ENCODE peak calls at places on chromosomes 16 and 17, in nine cellular contexts. Z is mucosa of descending colon; F is brain microvascular endothelial cell; P is breast epithelium; Y is CD8-positive, alpha-beta memory T cell; U is neuronal stem cell; M is neural progenitor cell; O is epithelial cell of esophagus; S is heart right ventricle. T is an unnamed sample.
A peak's percentile ranks its signal among the peaks of the same experiment; 100 is the strongest.

GRCh38 chr17:61250335-61250890 is 149.2 kb upstream of the TBX2 start:
- DNase-seq in O (peak; percentile 32), S (no peak), M (no peak), U (no peak), F (peak; percentile 75), Y (no peak), Z (no peak), P (no peak), T (no peak)

GRCh38 chr16:30186782-30187555 is 3.6 kb downstream of the CORO1A start:
- DNase-seq in O (peak; percentile 60), Y (peak; percentile 88), P (no peak), S (peak; percentile 66), F (peak; percentile 24), U (no peak), M (peak; percentile 74), Z (peak; percentile 92), T (no peak)

GRCh38 chr16:46859719-46860152 is 24.4 kb upstream of the GPT2 start:
- DNase-seq in O (peak; percentile 93), P (no peak), S (no peak), M (no peak), F (peak; percentile 94), Y (no peak), U (no peak), Z (no peak), T (no peak)

GRCh38 chr17:80220709-80221215 is 535 bp downstream of the SLC26A11 start:
- DNase-seq in O (no peak), F (no peak), P (no peak), S (no peak), M (peak; percentile 52), Y (no peak), U (no peak), Z (no peak), T (peak; percentile 50)

GRCh38 chr17:48160177-48160967 is 52.8 kb downstream of the SNX11 start:
- DNase-seq in F (no peak), O (no peak), M (no peak), P (no peak), S (no peak), Y (no peak), Z (no peak), U (no peak), T (no peak)

GRCh38 chr17:40094874-40095273 is 5.5 kb downstream of the NR1D1 start:
- DNase-seq in M (no peak), Y (no peak), Z (no peak), O (no peak), S (no peak), P (no peak), U (no peak), F (no peak), T (no peak)

GRCh38 chr17:12974319-12974661 is 43.5 kb downstream of the ELAC2 start:
- DNase-seq in Y (no peak), S (no peak), P (no peak), F (no peak), M (no peak), O (no peak), U (no peak), Z (no peak), T (no peak)

GRCh38 chr17:44219636-44220210 is at the start of gene UBTF:
- DNase-seq in P (peak; percentile 56), S (peak; percentile 75), M (peak; percentile 91), Z (peak; percentile 82), Y (peak; percentile 64), U (peak; percentile 70), O (peak; percentile 67), F (peak; percentile 36), T (peak; percentile 48)

GRCh38 chr17:2935622-2936021 is 127.8 kb downstream of the OR1D5 start:
- DNase-seq in M (no peak), O (no peak), S (no peak), P (no peak), Z (no peak), F (no peak), Y (no peak), U (no peak), T (no peak)

GRCh38 chr17:15907290-15907689 is 37.6 kb upstream of the ADORA2B start:
- DNase-seq in O (no peak), U (no peak), P (no peak), M (no peak), F (no peak), Y (no peak), S (no peak), Z (no peak), T (no peak)

GRCh38 chr16:24822542-24822941 is 23.2 kb upstream of the SLC5A11 start:
- DNase-seq in F (no peak), O (no peak), S (no peak), Y (no peak), M (no peak), U (no peak), P (no peak), Z (no peak), T (no peak)

GRCh38 chr17:29588561-29589411 is 662 bp downstream of the GIT1 start:
- DNase-seq in Z (peak; percentile 71), U (no peak), M (peak; percentile 79), O (no peak), P (no peak), F (no peak), Y (peak; percentile 50), S (peak; percentile 31), T (peak; percentile 46)

GRCh38 chr17:1413281-1413791 is 13.3 kb upstream of the YWHAE start:
- DNase-seq in M (no peak), Y (no peak), Z (peak; percentile 44), S (peak; percentile 85), O (peak; percentile 55), U (no peak), F (peak; percentile 77), P (no peak), T (peak; percentile 48)

GRCh38 chr16:81581107-81581506 is 136.5 kb downstream of the CMIP start:
- DNase-seq in P (peak; percentile 66), Z (peak; percentile 75), U (no peak), F (no peak), S (no peak), Y (no peak), M (no peak), O (peak; percentile 100), T (no peak)

GRCh38 chr17:40567377-40567776 is 2.1 kb upstream of the CCR7 start:
- DNase-seq in S (no peak), U (no peak), O (no peak), Y (no peak), Z (no peak), M (no peak), F (no peak), P (no peak), T (no peak)

GRCh38 chr17:2058521-2059124 is 3.7 kb downstream of the HIC1 start:
- DNase-seq in F (peak; percentile 37), Z (peak; percentile 89), O (peak; percentile 70), U (no peak), P (no peak), S (peak; percentile 80), Y (peak; percentile 55), M (no peak), T (no peak)

GRCh38 chr17:59221159-59221847 is 992 bp downstream of the GDPD1 start:
- DNase-seq in M (no peak), F (no peak), O (peak; percentile 9), S (no peak), P (no peak), Z (peak; percentile 58), U (no peak), Y (no peak), T (no peak)

DNA sequence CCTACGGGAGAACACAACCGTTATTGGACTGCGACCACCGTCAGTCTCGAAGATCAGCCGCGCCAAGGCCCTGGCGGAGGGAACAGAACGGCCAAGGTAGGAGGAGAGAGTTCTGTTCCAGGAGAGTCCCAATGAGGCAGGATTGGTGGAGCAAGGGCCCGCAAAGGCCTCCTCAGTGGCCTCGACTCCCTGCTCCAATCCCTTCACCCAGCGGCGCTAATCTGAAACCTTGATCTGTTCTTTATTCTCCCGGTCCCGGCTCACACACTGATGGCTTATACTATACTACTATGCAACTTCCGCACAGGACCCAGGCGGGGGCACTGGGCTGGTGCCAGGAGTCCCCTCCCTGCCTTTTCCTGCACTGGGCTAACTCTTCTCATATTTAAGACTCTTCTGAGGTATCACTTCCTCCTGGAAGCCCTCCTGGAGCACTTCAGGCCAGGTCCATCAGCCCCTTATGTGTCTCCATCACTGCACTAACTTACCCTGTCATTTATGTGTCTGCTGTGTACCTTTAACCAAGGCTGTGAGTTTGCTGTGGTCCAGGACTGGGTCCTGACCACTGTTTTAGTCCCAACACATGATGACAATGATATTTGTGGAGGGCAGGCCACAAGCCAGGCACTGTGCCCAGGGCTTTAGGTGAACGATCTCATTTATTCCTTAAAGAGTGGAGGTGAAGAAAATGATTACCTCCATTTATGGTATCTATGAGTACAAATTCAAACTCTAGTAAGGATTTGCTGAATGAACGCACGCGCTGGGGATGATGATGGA is 6.9 kb downstream of the CCDC102A start:
- DNase-seq in Y (no peak), M (no peak), F (no peak), P (no peak), U (no peak), Z (no peak), S (no peak), O (no peak), T (no peak)
- H3K4me3 ChIP-seq in Y (peak overlapping the region; percentile 56), M (peak overlapping the region; percentile 53), F (no peak overlapping the region), P (no peak overlapping the region), U (no peak overlapping the region), Z (no peak overlapping the region), S (no peak overlapping the region), O (no peak overlapping the region), T (no peak overlapping the region)

DNA sequence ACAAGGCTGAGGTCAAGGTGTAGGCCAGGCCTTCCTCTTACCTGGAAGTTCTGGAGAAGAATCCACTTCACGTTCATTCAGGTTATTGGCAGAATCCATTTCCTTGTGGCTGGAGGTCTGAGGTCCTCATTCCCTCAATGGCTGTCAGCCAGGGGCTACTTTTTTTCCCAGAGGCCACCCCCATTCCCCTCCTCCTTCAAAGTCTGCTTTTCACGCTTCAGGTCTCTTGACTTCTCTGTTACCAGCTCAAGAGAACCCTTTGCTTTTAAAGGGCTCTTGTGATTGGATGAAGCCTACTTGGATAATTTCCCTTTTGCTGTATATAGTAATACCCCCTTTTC is 55.1 kb upstream of the LGALS9 start:
- DNase-seq in S (no peak), U (no peak), M (no peak), O (no peak), Y (no peak), F (no peak), P (no peak), Z (no peak), T (no peak)
- H3K4me3 ChIP-seq in S (no peak overlapping the region), U (no peak overlapping the region), M (no peak overlapping the region), O (no peak overlapping the region), Y (no peak overlapping the region), F (no peak overlapping the region), P (no peak overlapping the region), Z (no peak overlapping the region), T (no peak overlapping the region)

DNA sequence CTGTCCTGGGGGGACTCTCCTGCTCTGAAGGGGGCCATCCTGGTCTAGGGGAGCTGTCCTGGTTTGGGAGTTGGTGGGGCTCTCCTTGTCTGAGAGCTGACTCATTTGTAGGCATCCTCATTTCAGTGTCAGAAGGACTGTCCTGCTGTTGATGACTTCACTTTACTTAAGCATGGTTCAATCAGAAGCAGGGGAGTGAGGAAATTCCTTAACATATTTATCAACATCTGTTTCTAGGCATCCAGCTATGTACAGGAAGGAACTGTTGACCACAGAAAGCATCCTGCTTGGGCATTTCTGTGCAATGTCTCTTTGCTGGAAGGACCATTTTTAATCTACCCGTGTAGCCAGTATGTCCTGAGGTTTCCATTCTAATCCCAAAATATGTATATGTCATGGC is 502.7 kb upstream of the HSBP1 start:
- DNase-seq in O (peak; percentile 79), U (no peak), S (no peak), F (peak; percentile 90), Y (no peak), M (no peak), Z (no peak), P (no peak), T (no peak)
- H3K4me3 ChIP-seq in O (no peak overlapping the region), U (no peak overlapping the region), S (no peak overlapping the region), F (no peak overlapping the region), Y (no peak overlapping the region), M (no peak overlapping the region), Z (no peak overlapping the region), P (no peak overlapping the region), T (no peak overlapping the region)

GRCh38 chr16:85664580-85665372 is 24.0 kb downstream of the GINS2 start:
- DNase-seq in P (peak; percentile 40), F (no peak), S (no peak), M (no peak), O (no peak), Z (no peak), U (no peak), Y (no peak), T (no peak)
- H3K4me3 ChIP-seq in P (no peak overlapping the region), F (no peak overlapping the region), S (no peak overlapping the region), M (no peak overlapping the region), O (no peak overlapping the region), Z (no peak overlapping the region), U (no peak overlapping the region), Y (no peak overlapping the region), T (no peak overlapping the region)

T was measured in HAP-1.